ENCODE peak calls at places on chromosome 22, in seven cellular contexts. A is glutamatergic neuron; Y is HepG2; M is HCT116; V is AG04449; U is activated CD8-positive, alpha-beta T cell treated with anti-CD3 and anti-CD28 coated beads for 36 hours; W is astrocyte of the cerebellum. C is an unnamed sample.

GRCh38 chr22:25763239-25763777 is 21.3 kb downstream of the MYO18B start:
- DNase-seq in A (no peak), Y (no peak), M (no peak), V (no peak), U (no peak), W (no peak), C (no peak)

GRCh38 chr22:45529966-45530575 is 27.4 kb downstream of the FBLN1 start:
- DNase-seq in A (no peak), Y (no peak), M (no peak), V (no peak), U (no peak), W (no peak), C (no peak)

GRCh38 chr22:20546541-20546950 is 39.1 kb downstream of the MED15 start:
- DNase-seq in A (no peak), Y (no peak), M (no peak), V (no peak), U (no peak), W (no peak), C (no peak)

GRCh38 chr22:39254789-39255298 is 10.1 kb upstream of the PDGFB start:
- DNase-seq in A (no peak), Y (no peak), M (no peak), V (peak; percentile 21), U (peak; percentile 79), W (no peak), C (peak; percentile 71)

GRCh38 chr22:27507935-27508504 is 293.5 kb downstream of the MN1 start:
- DNase-seq in A (no peak), Y (no peak), M (no peak), V (no peak), U (no peak), W (no peak), C (no peak)

GRCh38 chr22:35477911-35478582 is 62.6 kb upstream of the RASD2 start:
- DNase-seq in A (no peak), Y (no peak), M (peak; percentile 27), V (peak; percentile 24), U (no peak), W (peak; percentile 49), C (peak; percentile 47)

GRCh38 chr22:26798433-26799065 is 141.2 kb downstream of the MIAT start:
- DNase-seq in A (no peak), Y (no peak), M (no peak), V (no peak), U (no peak), W (no peak), C (no peak)

GRCh38 chr22:45240137-45240809 is 421 bp downstream of the KIAA0930 start:
- DNase-seq in A (peak; percentile 60), Y (no peak), M (no peak), V (no peak), U (peak; percentile 58), W (no peak), C (no peak)

GRCh38 chr22:50604623-50605348 is 4.2 kb downstream of the MAPK8IP2 start:
- DNase-seq in A (no peak), Y (no peak), M (no peak), V (no peak), U (no peak), W (no peak), C (no peak)

GRCh38 chr22:25760294-25760693 is 18.3 kb downstream of the MYO18B start:
- DNase-seq in A (no peak), Y (peak; percentile 32), M (no peak), V (no peak), U (no peak), W (no peak), C (no peak)

GRCh38 chr22:28802595-28803087 is 2.3 kb upstream of the XBP1 start:
- DNase-seq in A (no peak), Y (peak; percentile 66), M (no peak), V (no peak), U (peak; percentile 19), W (no peak), C (no peak)

GRCh38 chr22:24695958-24696511 is 78.5 kb downstream of the PIWIL3 start:
- DNase-seq in A (no peak), Y (no peak), M (no peak), V (no peak), U (no peak), W (no peak), C (no peak)

GRCh38 chr22:44755956-44756361 is 3.6 kb downstream of the ARHGAP8 start:
- DNase-seq in A (no peak), Y (no peak), M (peak; percentile 40), V (no peak), U (no peak), W (no peak), C (peak; percentile 80)

GRCh38 chr22:27170491-27170890 is 513.1 kb downstream of the MIAT start:
- DNase-seq in A (no peak), Y (no peak), M (peak; percentile 29), V (peak; percentile 91), U (no peak), W (peak; percentile 73), C (peak; percentile 21)

GRCh38 chr22:37636186-37636948 is 3.1 kb upstream of the SH3BP1 start:
- DNase-seq in A (no peak), Y (no peak), M (no peak), V (no peak), U (peak; percentile 69), W (peak; percentile 69), C (no peak)
- TF ChIP-seq CTCF in A (no peak), Y (no peak), M (no peak), V (peak; percentile 25), U (peak; percentile 41), W (peak; percentile 64), C (no peak)

DNA sequence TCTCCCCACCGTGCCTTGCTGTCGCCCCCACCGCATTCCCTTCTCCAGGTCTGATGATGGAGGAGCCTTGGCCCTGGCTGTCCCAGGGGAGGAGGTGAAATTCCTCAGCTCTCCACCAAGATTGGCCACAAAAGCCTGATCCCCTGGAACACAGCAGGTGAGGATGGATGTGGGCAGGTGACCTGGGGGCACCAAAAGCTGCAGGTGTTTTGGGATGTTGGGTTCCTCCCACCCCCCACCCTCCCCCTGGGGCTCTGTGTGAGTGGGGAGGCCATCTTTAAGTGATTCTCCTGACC is 640 bp downstream of the TRIOBP start:
- DNase-seq in A (no peak), Y (no peak), M (no peak), V (no peak), U (no peak), W (no peak), C (no peak)
- TF ChIP-seq CTCF in A (no peak), Y (no peak), M (no peak), V (no peak), U (no peak), W (no peak), C (no peak)

GRCh38 chr22:22953796-22954195 is 66.2 kb downstream of the IGLL5 start:
- DNase-seq in A (no peak), Y (no peak), M (no peak), V (no peak), U (no peak), W (no peak), C (no peak)

GRCh38 chr22:22948651-22949611 is 61.3 kb downstream of the IGLL5 start:
- DNase-seq in A (no peak), Y (no peak), M (no peak), V (no peak), U (no peak), W (no peak), C (no peak)

GRCh38 chr22:22949953-22950352 is 62.3 kb downstream of the IGLL5 start:
- DNase-seq in A (no peak), Y (no peak), M (no peak), V (no peak), U (no peak), W (no peak), C (no peak)

GRCh38 chr22:22952531-22953295 is 65.1 kb downstream of the IGLL5 start:
- DNase-seq in A (no peak), Y (no peak), M (no peak), V (no peak), U (no peak), W (no peak), C (no peak)

GRCh38 chr22:22951035-22951434 is 63.4 kb downstream of the IGLL5 start:
- DNase-seq in A (no peak), Y (no peak), M (no peak), V (no peak), U (no peak), W (no peak), C (no peak)
- TF ChIP-seq CTCF in A (no peak), Y (no peak), M (no peak), V (no peak), U (no peak), W (no peak), C (no peak)

GRCh38 chr22:22684605-22685561 is 40.5 kb downstream of the GGTLC2 start:
- DNase-seq in A (peak; percentile 38), Y (no peak), M (no peak), V (peak; percentile 12), U (peak; percentile 31), W (peak; percentile 43), C (peak; percentile 75)
- TF ChIP-seq CTCF in A (peak; percentile 15), Y (peak; percentile 70), M (peak; percentile 32), V (peak; percentile 24), U (peak; percentile 47), W (peak; percentile 44), C (peak; percentile 76)

GRCh38 chr22:47152236-47152635 is 389.8 kb downstream of the TBC1D22A start:
- DNase-seq in A (no peak), Y (no peak), M (no peak), V (no peak), U (no peak), W (no peak), C (no peak)

GRCh38 chr22:47155131-47155885 is 392.9 kb downstream of the TBC1D22A start:
- DNase-seq in A (no peak), Y (no peak), M (no peak), V (no peak), U (no peak), W (no peak), C (no peak)

GRCh38 chr22:47154621-47155081 is 392.2 kb downstream of the TBC1D22A start:
- DNase-seq in A (no peak), Y (no peak), M (no peak), V (no peak), U (no peak), W (peak; percentile 64), C (no peak)

GRCh38 chr22:47152938-47153337 is 390.5 kb downstream of the TBC1D22A start:
- DNase-seq in A (no peak), Y (no peak), M (no peak), V (no peak), U (no peak), W (no peak), C (no peak)

GRCh38 chr22:47153854-47154542 is 391.5 kb downstream of the TBC1D22A start:
- DNase-seq in A (no peak), Y (no peak), M (no peak), V (no peak), U (no peak), W (no peak), C (no peak)
- TF ChIP-seq CTCF in A (no peak), Y (no peak), M (no peak), V (no peak), U (no peak), W (no peak), C (no peak)

GRCh38 chr22:19115628-19116027 is 6.6 kb downstream of the DGCR2 start:
- DNase-seq in A (no peak), Y (no peak), M (no peak), V (no peak), U (no peak), W (no peak), C (no peak)
- TF ChIP-seq CTCF in A (no peak), Y (peak; percentile 61), M (no peak), V (peak; percentile 34), U (no peak), W (peak; percentile 5), C (no peak)

GRCh38 chr22:37905534-37906363 is at the start of gene MICALL1:
- DNase-seq in A (peak; percentile 82), Y (no peak), M (no peak), V (no peak), U (peak; percentile 66), W (no peak), C (peak; percentile 90)
- TF ChIP-seq CTCF in A (no peak), Y (peak; percentile 44), M (no peak), V (no peak), U (no peak), W (no peak), C (no peak)